ENCODE peak calls at places on chromosomes 5 and 9, in eight cellular contexts. V is aorta; M is cerebellar cortex; G is fibroblast of lung; F is tibial artery; N is NCI-H1417; R is spleen; A is CD8-positive, alpha-beta memory T cell. J is an unnamed sample.

GRCh38 chr5:112419596-112420110 is 576 bp upstream of the EPB41L4A start:
- DNase-seq in V (peak; percentile 76), M (no peak), G (peak; percentile 14), F (peak; percentile 72), N (peak; percentile 70), R (peak; percentile 86), A (no peak), J (peak; percentile 73)

GRCh38 chr5:66717455-66718373 is 121.5 kb downstream of the MAST4 start:
- DNase-seq in V (no peak), M (no peak), G (no peak), F (no peak), N (peak; percentile 58), R (no peak), A (no peak), J (peak; percentile 24)

GRCh38 chr9:20513126-20513913 is 109.0 kb downstream of the MLLT3 start:
- DNase-seq in V (no peak), M (no peak), G (peak; percentile 39), F (no peak), N (no peak), R (no peak), A (no peak), J (no peak)

GRCh38 chr9:445033-445432 is 230.4 kb downstream of the DOCK8 start:
- DNase-seq in V (peak; percentile 51), M (no peak), G (peak; percentile 84), F (no peak), N (no peak), R (no peak), A (no peak), J (peak; percentile 53)

GRCh38 chr5:151733727-151734408 is 24.6 kb downstream of the ATOX1 start:
- DNase-seq in V (no peak), M (no peak), G (peak; percentile 89), F (no peak), N (no peak), R (no peak), A (no peak), J (no peak)

GRCh38 chr5:95892784-95893354 is 68.8 kb downstream of the ELL2 start:
- DNase-seq in V (no peak), M (no peak), G (peak; percentile 34), F (no peak), N (peak; percentile 31), R (no peak), A (no peak), J (no peak)

GRCh38 chr5:142432369-142432863 is 107.6 kb upstream of the SPRY4 start:
- DNase-seq in V (no peak), M (no peak), G (no peak), F (no peak), N (peak; percentile 5), R (peak; percentile 85), A (peak; percentile 44), J (peak; percentile 25)

GRCh38 chr9:36903541-36904435 is 130.3 kb downstream of the PAX5 start:
- DNase-seq in V (no peak), M (no peak), G (peak; percentile 90), F (no peak), N (peak; percentile 4), R (no peak), A (no peak), J (no peak)

GRCh38 chr5:55232194-55232984 is 1.0 kb downstream of the CCNO start:
- DNase-seq in V (peak; percentile 52), M (peak; percentile 51), G (peak; percentile 13), F (no peak), N (peak; percentile 69), R (peak; percentile 73), A (no peak), J (peak; percentile 16)

GRCh38 chr9:109048822-109049221 is 35.5 kb upstream of the CTNNAL1 start:
- DNase-seq in V (no peak), M (no peak), G (no peak), F (no peak), N (no peak), R (no peak), A (no peak), J (no peak)

GRCh38 chr5:92403308-92403707 is 1020.2 kb upstream of the ARRDC3 start:
- DNase-seq in V (no peak), M (no peak), G (no peak), F (no peak), N (peak; percentile 24), R (no peak), A (no peak), J (no peak)

GRCh38 chr5:6319116-6319515 is 59.2 kb downstream of the MED10 start:
- DNase-seq in V (no peak), M (no peak), G (no peak), F (no peak), N (no peak), R (no peak), A (no peak), J (no peak)

GRCh38 chr9:107336718-107337360 is 53.8 kb downstream of the RAD23B start:
- DNase-seq in V (no peak), M (peak; percentile 87), G (peak; percentile 76), F (no peak), N (no peak), R (no peak), A (no peak), J (no peak)

GRCh38 chr9:111622626-111623025 is 8.5 kb upstream of the DNAJC25 start:
- DNase-seq in V (peak; percentile 70), M (no peak), G (peak; percentile 69), F (peak; percentile 82), N (no peak), R (no peak), A (no peak), J (no peak)

GRCh38 chr5:102223542-102224444 is 72.3 kb downstream of the SLCO4C1 start:
- DNase-seq in V (no peak), M (peak; percentile 21), G (peak; percentile 10), F (no peak), N (peak; percentile 28), R (no peak), A (peak; percentile 18), J (no peak)

GRCh38 chr9:71308454-71308853 is 187.0 kb upstream of the TRPM3 start:
- DNase-seq in V (no peak), M (no peak), G (no peak), F (no peak), N (peak; percentile 49), R (no peak), A (no peak), J (no peak)

GRCh38 chr5:114648940-114649339 is 287.1 kb downstream of the KCNN2 start:
- DNase-seq in V (no peak), M (no peak), G (no peak), F (no peak), N (no peak), R (no peak), A (no peak), J (no peak)

GRCh38 chr9:113654605-113655193 is 191.2 kb downstream of the RGS3 start:
- DNase-seq in V (peak; percentile 90), M (no peak), G (peak; percentile 73), F (peak; percentile 83), N (no peak), R (no peak), A (no peak), J (peak; percentile 77)

GRCh38 chr5:123091258-123091987 is 2.4 kb downstream of the PRDM6 start:
- DNase-seq in V (no peak), M (no peak), G (peak; percentile 16), F (no peak), N (no peak), R (no peak), A (no peak), J (no peak)

GRCh38 chr5:98770158-98770910 is 3.1 kb upstream of the RGMB start:
- DNase-seq in V (peak; percentile 60), M (no peak), G (peak; percentile 63), F (peak; percentile 82), N (peak; percentile 83), R (peak; percentile 78), A (peak; percentile 22), J (peak; percentile 25)

GRCh38 chr9:93588641-93589609 is 12.5 kb downstream of the PHF2 start:
- DNase-seq in V (peak; percentile 3), M (no peak), G (peak; percentile 32), F (peak; percentile 38), N (peak; percentile 49), R (no peak), A (no peak), J (no peak)

GRCh38 chr5:82104872-82105271 is 133.0 kb downstream of the ATG10 start:
- DNase-seq in V (no peak), M (no peak), G (no peak), F (no peak), N (no peak), R (no peak), A (peak; percentile 38), J (no peak)

GRCh38 chr5:59813761-59814562 is 79.6 kb downstream of the PDE4D start:
- DNase-seq in V (no peak), M (peak; percentile 44), G (peak; percentile 69), F (no peak), N (peak; percentile 76), R (no peak), A (no peak), J (no peak)

GRCh38 chr5:15463231-15463630 is 36.7 kb upstream of the FBXL7 start:
- DNase-seq in V (no peak), M (peak; percentile 4), G (peak; percentile 24), F (no peak), N (peak; percentile 9), R (no peak), A (no peak), J (no peak)

GRCh38 chr9:133609311-133610098 is at the start of gene FAM163B:
- DNase-seq in V (no peak), M (peak; percentile 17), G (peak; percentile 49), F (no peak), N (peak; percentile 53), R (peak; percentile 71), A (peak; percentile 30), J (peak; percentile 29)

GRCh38 chr9:98538626-98539031 is 170.1 kb downstream of the GABBR2 start:
- DNase-seq in V (no peak), M (peak; percentile 92), G (peak; percentile 73), F (no peak), N (no peak), R (no peak), A (no peak), J (no peak)

GRCh38 chr9:14095272-14095671 is 218.7 kb downstream of the NFIB start:
- DNase-seq in V (no peak), M (no peak), G (no peak), F (no peak), N (no peak), R (no peak), A (no peak), J (no peak)

GRCh38 chr5:6328173-6328572 is 50.2 kb downstream of the MED10 start:
- DNase-seq in V (no peak), M (no peak), G (peak; percentile 6), F (no peak), N (no peak), R (no peak), A (no peak), J (no peak)

GRCh38 chr5:142319560-142320426 is 5.0 kb downstream of the SPRY4 start:
- DNase-seq in V (no peak), M (no peak), G (no peak), F (no peak), N (no peak), R (no peak), A (no peak), J (no peak)

GRCh38 chr5:3000631-3001030 is 249.2 kb upstream of the IRX2 start:
- DNase-seq in V (no peak), M (no peak), G (no peak), F (peak; percentile 11), N (no peak), R (no peak), A (no peak), J (no peak)

GRCh38 chr5:73789851-73790281 is 163.9 kb downstream of the ARHGEF28 start:
- DNase-seq in V (no peak), M (no peak), G (peak; percentile 21), F (no peak), N (no peak), R (no peak), A (no peak), J (no peak)

GRCh38 chr5:158198636-158199035 is 339.7 kb upstream of the CLINT1 start:
- DNase-seq in V (no peak), M (no peak), G (no peak), F (no peak), N (no peak), R (no peak), A (no peak), J (no peak)

GRCh38 chr5:88875609-88876234 is 7.3 kb downstream of the MEF2C start:
- DNase-seq in V (no peak), M (peak; percentile 31), G (no peak), F (no peak), N (no peak), R (no peak), A (no peak), J (no peak)

GRCh38 chr5:36450229-36451024 is 148.7 kb upstream of the RANBP3L start:
- DNase-seq in V (no peak), M (no peak), G (peak; percentile 73), F (no peak), N (no peak), R (no peak), A (no peak), J (no peak)

J was measured in left ventricle myocardium inferior.